ENCODE peak calls at places on chromosome 19, in eight cellular contexts. W, Y, T, G, A, E, F and I are unnamed samples.
A peak's percentile ranks its signal among the peaks of the same experiment; 100 is the strongest.

GRCh38 chr19:41563847-41564514 is 12.0 kb upstream of the CEACAM21 start:
- DNase-seq in A (peak; percentile 59), W (no peak), Y (no peak), E (no peak), F (no peak), T (no peak), G (peak; percentile 60), I (no peak)

GRCh38 chr19:13985771-13986347 is 20.3 kb downstream of the RFX1 start:
- DNase-seq in F (peak; percentile 92), G (no peak), T (no peak), Y (no peak), E (no peak), W (peak; percentile 4), A (no peak), I (no peak)

GRCh38 chr19:42074513-42075363 is 1.2 kb upstream of the ZNF574 start:
- DNase-seq in E (no peak), A (no peak), F (peak; percentile 69), Y (no peak), T (no peak), G (peak; percentile 16), W (no peak), I (no peak)

GRCh38 chr19:16210168-16210567 is 12.5 kb downstream of the AP1M1 start:
- DNase-seq in F (no peak), T (no peak), A (no peak), Y (no peak), E (no peak), G (no peak), W (no peak), I (peak; percentile 57)

GRCh38 chr19:9309139-9309973 is at the start of gene ZNF699:
- DNase-seq in Y (peak; percentile 97), F (peak; percentile 100), T (peak; percentile 89), E (peak; percentile 96), A (peak; percentile 97), W (peak; percentile 98), G (peak; percentile 99), I (peak; percentile 99)

GRCh38 chr19:6218497-6219146 is 61.2 kb downstream of the MLLT1 start:
- DNase-seq in A (peak; percentile 67), E (peak; percentile 65), G (peak; percentile 83), Y (peak; percentile 68), W (peak; percentile 68), T (peak; percentile 38), F (peak; percentile 95), I (peak; percentile 19)

GRCh38 chr19:1361601-1362384 is 21.9 kb upstream of the NDUFS7 start:
- DNase-seq in Y (peak; percentile 57), W (no peak), A (no peak), F (no peak), G (no peak), T (no peak), E (no peak), I (no peak)

GRCh38 chr19:55486971-55487883 is 1.0 kb upstream of the SSC5D start:
- DNase-seq in W (no peak), Y (peak; percentile 99), E (peak; percentile 95), T (no peak), F (peak; percentile 60), G (no peak), A (no peak), I (no peak)

GRCh38 chr19:11166281-11167142 is 10.9 kb upstream of the SPC24 start:
- DNase-seq in A (no peak), Y (peak; percentile 99), E (peak; percentile 84), T (no peak), G (no peak), W (no peak), F (no peak), I (no peak)

GRCh38 chr19:13839938-13840750 is 36.8 kb upstream of the NANOS3 start:
- DNase-seq in Y (peak; percentile 75), A (peak; percentile 41), G (no peak), T (no peak), E (no peak), W (no peak), F (peak; percentile 39), I (no peak)

GRCh38 chr19:49155005-49155826 is at the start of gene HRC:
- DNase-seq in T (no peak), E (no peak), F (no peak), A (no peak), G (no peak), Y (no peak), W (no peak), I (no peak)

GRCh38 chr19:52748336-52748950 is 13.6 kb upstream of the ZNF611 start:
- DNase-seq in F (peak; percentile 91), Y (peak; percentile 33), G (no peak), W (peak; percentile 15), T (no peak), A (no peak), E (no peak), I (no peak)

GRCh38 chr19:1001538-1002166 is 1.4 kb downstream of the GRIN3B start:
- DNase-seq in A (peak; percentile 55), G (peak; percentile 75), Y (no peak), F (peak; percentile 82), T (no peak), E (no peak), W (peak; percentile 38), I (peak; percentile 22)

GRCh38 chr19:12495002-12495802 is 10.6 kb upstream of the ZNF709 start:
- DNase-seq in E (peak; percentile 63), A (peak; percentile 77), F (peak; percentile 98), W (peak; percentile 79), G (peak; percentile 92), T (peak; percentile 66), Y (peak; percentile 79), I (peak; percentile 95)

GRCh38 chr19:42280761-42281174 is 11.7 kb downstream of the CIC start:
- DNase-seq in T (peak; percentile 67), G (no peak), F (no peak), Y (no peak), E (no peak), W (no peak), A (no peak), I (no peak)

GRCh38 chr19:29596080-29596479 is 10.0 kb upstream of the POP4 start:
- DNase-seq in A (no peak), F (no peak), T (no peak), G (no peak), W (peak; percentile 74), Y (no peak), E (no peak), I (no peak)

GRCh38 chr19:48818234-48818823 is 7.5 kb upstream of the BCAT2 start:
- DNase-seq in A (no peak), G (no peak), F (no peak), Y (no peak), T (no peak), W (peak; percentile 93), E (no peak), I (peak; percentile 72)

GRCh38 chr19:46866407-46867132 is 5.8 kb downstream of the ARHGAP35 start:
- DNase-seq in A (no peak), G (no peak), W (no peak), F (no peak), T (no peak), Y (no peak), E (no peak), I (no peak)

GRCh38 chr19:34806976-34807860 is 34.2 kb upstream of the ZNF599 start:
- DNase-seq in G (no peak), W (no peak), Y (no peak), T (no peak), A (no peak), F (no peak), E (no peak), I (no peak)

GRCh38 chr19:13022859-13023636 is 27.8 kb downstream of the NFIX start:
- DNase-seq in Y (peak; percentile 94), E (peak; percentile 94), G (no peak), W (no peak), T (peak; percentile 87), F (no peak), A (no peak), I (peak; percentile 98)

GRCh38 chr19:47019431-47020041 is at the start of gene NPAS1:
- DNase-seq in T (no peak), A (no peak), Y (no peak), E (no peak), F (no peak), W (no peak), G (no peak), I (no peak)

GRCh38 chr19:51727349-51727880 is 3.6 kb upstream of the HAS1 start:
- DNase-seq in T (no peak), E (no peak), F (no peak), W (no peak), A (no peak), Y (peak; percentile 24), G (no peak), I (no peak)

GRCh38 chr19:27777242-27777641 is 1435.7 kb downstream of the UQCRFS1 start:
- DNase-seq in F (no peak), G (no peak), Y (no peak), T (no peak), E (no peak), W (no peak), A (no peak), I (no peak)

GRCh38 chr19:49533551-49534488 is 6.0 kb downstream of the RCN3 start:
- DNase-seq in W (peak; percentile 59), G (peak; percentile 86), F (peak; percentile 95), Y (no peak), A (peak; percentile 81), E (no peak), T (no peak), I (peak; percentile 15)

GRCh38 chr19:2048959-2049740 is 1.9 kb downstream of the MKNK2 start:
- DNase-seq in E (no peak), W (peak; percentile 57), Y (no peak), F (peak; percentile 60), A (no peak), G (no peak), T (no peak), I (no peak)

GRCh38 chr19:50214699-50215543 is 11.5 kb downstream of the MYH14 start:
- DNase-seq in E (no peak), F (no peak), T (no peak), W (peak; percentile 43), G (no peak), A (no peak), Y (no peak), I (no peak)

GRCh38 chr19:42601811-42602443 is 7.2 kb upstream of the CEACAM8 start:
- DNase-seq in G (no peak), E (peak; percentile 22), A (no peak), W (no peak), F (peak; percentile 66), T (no peak), Y (peak; percentile 28), I (no peak)

GRCh38 chr19:48558018-48558684 is 6.2 kb downstream of the SULT2B1 start:
- DNase-seq in A (no peak), T (no peak), E (no peak), Y (peak; percentile 68), W (no peak), G (no peak), F (no peak), I (no peak)

GRCh38 chr19:15897026-15897737 is 692 bp downstream of the CYP4F2 start:
- DNase-seq in Y (no peak), A (no peak), T (no peak), W (no peak), F (no peak), G (no peak), E (no peak), I (no peak)

GRCh38 chr19:44598880-44599279 is 14.5 kb upstream of the IGSF23 start:
- DNase-seq in E (no peak), Y (no peak), A (no peak), G (no peak), F (no peak), T (no peak), W (no peak), I (no peak)

GRCh38 chr19:42512130-42512636 is 16.1 kb downstream of the CEACAM1 start:
- DNase-seq in A (no peak), F (no peak), E (no peak), Y (no peak), W (no peak), T (no peak), G (no peak), I (no peak)

GRCh38 chr19:28940751-28941500 is 272.0 kb downstream of the UQCRFS1 start:
- DNase-seq in F (no peak), Y (peak; percentile 90), G (no peak), E (peak; percentile 62), A (no peak), T (no peak), W (no peak), I (no peak)

GRCh38 chr19:16180611-16181010 is 4.6 kb upstream of the FAM32A start:
- DNase-seq in E (no peak), Y (peak; percentile 70), T (no peak), W (no peak), F (no peak), A (no peak), G (no peak), I (no peak)

GRCh38 chr19:15248648-15249559 is 16.7 kb upstream of the EPHX3 start:
- DNase-seq in A (no peak), F (no peak), G (no peak), W (no peak), E (peak; percentile 87), Y (peak; percentile 83), T (no peak), I (no peak)